ENCODE peak calls at places on chromosomes 4 and X, in eight cellular contexts. G is caudate nucleus; C is AG08396; O is dorsolateral prefrontal cortex; B is suprapubic skin; K is neural progenitor cell; P is effector memory CD8-positive, alpha-beta T cell; U is T-cell. I is an unnamed sample.

GRCh38 chrX:77743720-77744119 is 42.3 kb downstream of the ATRX start:
- DNase-seq in B (no peak), K (no peak), U (no peak), G (no peak), P (no peak), C (no peak), O (no peak), I (no peak)

GRCh38 chr4:5383191-5383980 is 325.0 kb downstream of the EVC2 start:
- DNase-seq in C (peak), K (no peak), P (no peak), G (no peak), O (no peak), U (no peak), B (no peak), I (no peak)

GRCh38 chr4:10006236-10006603 is 15.1 kb downstream of the SLC2A9 start:
- DNase-seq in B (no peak), K (no peak), U (no peak), G (peak), C (no peak), P (no peak), O (no peak), I (no peak)

GRCh38 chr4:46179356-46179755 is 55.5 kb upstream of the GABRG1 start:
- DNase-seq in C (no peak), O (no peak), K (no peak), B (no peak), P (no peak), G (no peak), U (no peak), I (no peak)

GRCh38 chr4:139656614-139657486 is 8.8 kb upstream of the MGST2 start:
- DNase-seq in P (peak), K (peak), C (peak), B (no peak), G (peak), O (peak), U (no peak), I (peak)

GRCh38 chr4:90495211-90495610 is 368.0 kb downstream of the CCSER1 start:
- DNase-seq in K (no peak), P (no peak), B (no peak), G (no peak), U (no peak), O (no peak), C (no peak), I (no peak)

GRCh38 chr4:1794809-1795303 is 1.8 kb downstream of the FGFR3 start:
- DNase-seq in O (no peak), G (no peak), P (no peak), U (no peak), B (no peak), K (peak), C (no peak), I (no peak)

GRCh38 chr4:175470141-175470540 is 341.9 kb downstream of the GPM6A start:
- DNase-seq in O (no peak), P (no peak), U (no peak), B (no peak), G (no peak), K (no peak), C (peak), I (no peak)

GRCh38 chr4:3321295-3321889 is 28.6 kb downstream of the RGS12 start:
- DNase-seq in U (no peak), K (no peak), O (no peak), B (peak), P (no peak), G (peak), C (peak), I (no peak)

GRCh38 chr4:96593422-96593821 is 753.5 kb downstream of the PDHA2 start:
- DNase-seq in B (no peak), O (no peak), U (no peak), P (no peak), C (no peak), K (no peak), G (no peak), I (no peak)

GRCh38 chr4:3250956-3251690 is 2.2 kb downstream of the MSANTD1 start:
- DNase-seq in C (no peak), G (no peak), B (peak), U (no peak), P (no peak), O (no peak), K (no peak), I (no peak)

GRCh38 chrX:72487661-72488060 is 85.0 kb downstream of the HDAC8 start:
- DNase-seq in U (no peak), G (no peak), C (no peak), B (no peak), O (no peak), P (no peak), K (no peak), I (no peak)

GRCh38 chr4:101418466-101418865 is 71.1 kb upstream of the PPP3CA start:
- DNase-seq in B (no peak), C (no peak), U (no peak), P (no peak), K (no peak), O (no peak), G (no peak), I (no peak)

GRCh38 chrX:13499736-13500135 is 69.7 kb upstream of the EGFL6 start:
- DNase-seq in U (no peak), B (no peak), P (no peak), K (no peak), G (peak), O (no peak), C (no peak), I (no peak)

GRCh38 chr4:77052352-77052751 is 23.4 kb downstream of the CCNI start:
- DNase-seq in P (peak), K (peak), G (no peak), C (no peak), B (no peak), U (peak), O (no peak), I (peak)

GRCh38 chr4:27176400-27176799 is 315.8 kb downstream of the STIM2 start:
- DNase-seq in C (no peak), U (no peak), G (peak), B (no peak), P (no peak), O (no peak), K (peak), I (no peak)

GRCh38 chr4:83855044-83855443 is 319.1 kb downstream of the GPAT3 start:
- DNase-seq in C (peak), K (no peak), U (no peak), O (no peak), B (no peak), P (no peak), G (no peak), I (no peak)

GRCh38 chrX:155819525-155819924 is 61.6 kb upstream of the VAMP7 start:
- DNase-seq in U (no peak), O (no peak), K (no peak), B (no peak), P (no peak), C (no peak), G (no peak), I (no peak)

GRCh38 chr4:125085-125820 is 952 bp downstream of the ZNF718 start:
- DNase-seq in C (no peak), G (peak), B (no peak), U (no peak), O (no peak), K (peak), P (peak), I (no peak)

GRCh38 chr4:104447346-104447745 is 47.3 kb downstream of the CXXC4 start:
- DNase-seq in P (no peak), C (no peak), K (no peak), U (no peak), G (no peak), B (no peak), O (no peak), I (no peak)

GRCh38 chrX:153226344-153227190 is 47.5 kb downstream of the MAGEA1 start:
- DNase-seq in G (no peak), B (no peak), C (peak), K (peak), U (no peak), P (no peak), O (no peak), I (no peak)

GRCh38 chr4:95534032-95534431 is 14.7 kb downstream of the UNC5C start:
- DNase-seq in P (no peak), G (no peak), C (no peak), B (no peak), U (no peak), O (no peak), K (no peak), I (no peak)

GRCh38 chr4:141391293-141391692 is 170.6 kb downstream of the ZNF330 start:
- DNase-seq in B (no peak), P (no peak), G (no peak), K (no peak), C (no peak), O (no peak), U (no peak), I (no peak)

GRCh38 chrX:129013574-129013973 is 509.7 kb downstream of the SMARCA1 start:
- DNase-seq in P (no peak), U (no peak), C (no peak), K (peak), O (no peak), G (no peak), B (no peak), I (no peak)

GRCh38 chrX:108537005-108537404 is 97.4 kb downstream of the COL4A5 start:
- DNase-seq in P (no peak), C (peak), U (no peak), K (peak), O (no peak), G (peak), B (no peak), I (no peak)

I was measured in central memory CD4-positive, alpha-beta T cell.